ENCODE peak calls at places on chromosomes 12 and 14, in six cellular contexts. V, L, M, B, E and N are unnamed samples.

GRCh38 chr12:47808574-47809380 is 10.9 kb downstream of the HDAC7 start:
- DNase-seq in V (no peak), L (peak), M (no peak), B (peak), E (no peak), N (peak)

GRCh38 chr12:13223176-13223806 is 26.8 kb downstream of the EMP1 start:
- DNase-seq in V (peak), L (no peak), M (no peak), B (no peak), E (peak), N (no peak)

GRCh38 chr12:1797011-1797901 is 23.1 kb upstream of the LRTM2 start:
- DNase-seq in V (no peak), L (no peak), M (no peak), B (no peak), E (no peak), N (peak)

GRCh38 chr14:64763801-64764511 is 59.7 kb downstream of the PLEKHG3 start:
- DNase-seq in V (peak), L (no peak), M (no peak), B (peak), E (no peak), N (peak)

GRCh38 chr12:24066865-24067264 is 117.4 kb upstream of the SOX5 start:
- DNase-seq in V (no peak), L (no peak), M (no peak), B (peak), E (no peak), N (no peak)

GRCh38 chr14:70700955-70701354 is 59.2 kb downstream of the TTC9 start:
- DNase-seq in V (no peak), L (no peak), M (no peak), B (no peak), E (no peak), N (no peak)

GRCh38 chr12:101783150-101783549 is 43.9 kb upstream of the SYCP3 start:
- DNase-seq in V (no peak), L (no peak), M (no peak), B (no peak), E (no peak), N (peak)

GRCh38 chr14:45705954-45706353 is 453.0 kb upstream of the MIS18BP1 start:
- DNase-seq in V (no peak), L (no peak), M (no peak), B (no peak), E (no peak), N (no peak)

GRCh38 chr12:47014474-47014873 is 64.9 kb upstream of the PCED1B start:
- DNase-seq in V (peak), L (no peak), M (no peak), B (peak), E (no peak), N (no peak)

GRCh38 chr12:104701756-104702155 is 245.0 kb downstream of the CHST11 start:
- DNase-seq in V (no peak), L (no peak), M (no peak), B (no peak), E (no peak), N (no peak)

GRCh38 chr12:109752117-109753053 is 38.8 kb downstream of the FAM222A start:
- DNase-seq in V (no peak), L (no peak), M (no peak), B (no peak), E (peak), N (no peak)

GRCh38 chr14:104694475-104694950 is 5.1 kb downstream of the INF2 start:
- DNase-seq in V (no peak), L (no peak), M (no peak), B (no peak), E (no peak), N (no peak)

GRCh38 chr14:59507063-59507751 is 22.9 kb downstream of the JKAMP start:
- DNase-seq in V (peak), L (peak), M (no peak), B (peak), E (peak), N (peak)

GRCh38 chr14:73976150-73976549 is 26.0 kb downstream of the COQ6 start:
- DNase-seq in V (no peak), L (no peak), M (no peak), B (no peak), E (no peak), N (no peak)

GRCh38 chr12:53476769-53477209 is 22.5 kb downstream of the MAP3K12 start:
- DNase-seq in V (no peak), L (no peak), M (no peak), B (peak), E (no peak), N (peak)

GRCh38 chr12:52906049-52906645 is 1.3 kb upstream of the KRT8 start:
- DNase-seq in V (no peak), L (no peak), M (no peak), B (no peak), E (no peak), N (no peak)

GRCh38 chr12:6929806-6930452 is 2.2 kb downstream of the ATN1 start:
- DNase-seq in V (no peak), L (peak), M (no peak), B (no peak), E (no peak), N (no peak)

GRCh38 chr14:31228533-31228932 is 20.9 kb upstream of the HECTD1 start:
- DNase-seq in V (no peak), L (no peak), M (no peak), B (no peak), E (no peak), N (peak)

GRCh38 chr12:123163227-123163626 is 12.3 kb upstream of the PITPNM2 start:
- DNase-seq in V (no peak), L (no peak), M (no peak), B (no peak), E (no peak), N (no peak)

GRCh38 chr14:92880851-92881250 is 42.1 kb upstream of the CHGA start:
- DNase-seq in V (peak), L (peak), M (no peak), B (peak), E (peak), N (peak)

GRCh38 chr12:51521554-51522276 is 69.3 kb upstream of the SCN8A start:
- DNase-seq in V (no peak), L (no peak), M (no peak), B (peak), E (no peak), N (peak)

GRCh38 chr12:12684375-12685106 is 11.4 kb downstream of the GPR19 start:
- DNase-seq in V (peak), L (peak), M (no peak), B (peak), E (peak), N (peak)

GRCh38 chr14:95547626-95548327 is 12.9 kb downstream of the GLRX5 start:
- DNase-seq in V (no peak), L (no peak), M (no peak), B (peak), E (peak), N (no peak)

GRCh38 chr12:2523317-2523716 is 271.5 kb upstream of the FKBP4 start:
- DNase-seq in V (no peak), L (no peak), M (no peak), B (no peak), E (no peak), N (no peak)

GRCh38 chr12:75724913-75725312 is 213.5 kb upstream of the KRR1 start:
- DNase-seq in V (peak), L (peak), M (no peak), B (peak), E (peak), N (no peak)

GRCh38 chr14:58100735-58101368 is 51.2 kb downstream of the ARMH4 start:
- DNase-seq in V (no peak), L (no peak), M (no peak), B (no peak), E (no peak), N (no peak)

GRCh38 chr12:26466709-26467108 is 271.3 kb downstream of the SSPN start:
- DNase-seq in V (no peak), L (no peak), M (no peak), B (no peak), E (no peak), N (no peak)

GRCh38 chr12:39375206-39375808 is 67.6 kb downstream of the KIF21A start:
- DNase-seq in V (no peak), L (peak), M (no peak), B (no peak), E (peak), N (peak)

GRCh38 chr14:99255621-99256482 is 16.1 kb downstream of the BCL11B start:
- DNase-seq in V (no peak), L (no peak), M (no peak), B (no peak), E (no peak), N (no peak)

GRCh38 chr12:54991992-54992377 is 7.4 kb upstream of the TESPA1 start:
- DNase-seq in V (no peak), L (no peak), M (no peak), B (no peak), E (no peak), N (no peak)

GRCh38 chr12:54987611-54988231 is 3.2 kb upstream of the TESPA1 start:
- DNase-seq in V (no peak), L (peak), M (no peak), B (no peak), E (no peak), N (no peak)

GRCh38 chr12:54989829-54990228 is 5.3 kb upstream of the TESPA1 start:
- DNase-seq in V (no peak), L (no peak), M (no peak), B (no peak), E (no peak), N (no peak)

GRCh38 chr12:54991161-54991991 is 6.8 kb upstream of the TESPA1 start:
- DNase-seq in V (no peak), L (no peak), M (peak), B (no peak), E (no peak), N (no peak)

GRCh38 chr12:54988402-54989054 is 4.0 kb upstream of the TESPA1 start:
- DNase-seq in V (no peak), L (peak), M (no peak), B (peak), E (no peak), N (no peak)
- TF ChIP-seq MAX in V (no peak), L (no peak), M (no peak), B (no peak), E (no peak), N (no peak)

GRCh38 chr14:77281852-77282251 is 10.8 kb upstream of the NGB start:
- DNase-seq in V (no peak), L (no peak), M (no peak), B (no peak), E (no peak), N (no peak)
- TF ChIP-seq MYC in V (no peak), L (no peak), M (no peak), B (no peak), E (no peak), N (no peak)

DNA sequence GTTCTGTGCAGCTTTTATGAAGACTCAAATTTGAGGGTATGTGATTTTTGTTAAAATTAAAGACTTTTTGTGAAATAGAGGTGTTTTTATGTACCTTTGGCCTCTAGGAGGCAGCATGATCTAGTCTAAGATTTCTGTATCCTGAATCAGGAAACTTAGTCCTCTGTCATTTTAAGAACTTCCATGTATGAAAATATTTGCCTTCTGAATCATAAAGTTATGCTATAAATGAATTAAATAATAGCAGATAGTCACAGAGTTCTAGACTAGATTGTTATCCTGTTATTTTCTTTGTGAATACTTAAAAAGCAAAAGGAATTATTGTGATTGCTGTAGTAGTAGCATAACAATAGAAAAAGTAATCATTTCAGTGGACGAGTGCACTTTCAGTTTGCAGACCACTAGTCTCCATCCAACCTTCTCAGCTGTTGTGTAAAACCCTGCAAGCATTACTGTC is 56.3 kb downstream of the FGD4 start:
- DNase-seq in V (peak), L (peak), M (no peak), B (peak), E (peak), N (peak)
- H3K4me3 ChIP-seq in V (peak), L (no peak), M (no peak), B (peak), E (no peak), N (peak)

GRCh38 chr14:81281317-81281716 is 60.6 kb upstream of the GTF2A1 start:
- DNase-seq in V (no peak), L (no peak), M (no peak), B (no peak), E (no peak), N (no peak)
- TF ChIP-seq MAX in V (no peak), L (no peak), M (no peak), B (no peak), E (no peak), N (no peak)

DNA sequence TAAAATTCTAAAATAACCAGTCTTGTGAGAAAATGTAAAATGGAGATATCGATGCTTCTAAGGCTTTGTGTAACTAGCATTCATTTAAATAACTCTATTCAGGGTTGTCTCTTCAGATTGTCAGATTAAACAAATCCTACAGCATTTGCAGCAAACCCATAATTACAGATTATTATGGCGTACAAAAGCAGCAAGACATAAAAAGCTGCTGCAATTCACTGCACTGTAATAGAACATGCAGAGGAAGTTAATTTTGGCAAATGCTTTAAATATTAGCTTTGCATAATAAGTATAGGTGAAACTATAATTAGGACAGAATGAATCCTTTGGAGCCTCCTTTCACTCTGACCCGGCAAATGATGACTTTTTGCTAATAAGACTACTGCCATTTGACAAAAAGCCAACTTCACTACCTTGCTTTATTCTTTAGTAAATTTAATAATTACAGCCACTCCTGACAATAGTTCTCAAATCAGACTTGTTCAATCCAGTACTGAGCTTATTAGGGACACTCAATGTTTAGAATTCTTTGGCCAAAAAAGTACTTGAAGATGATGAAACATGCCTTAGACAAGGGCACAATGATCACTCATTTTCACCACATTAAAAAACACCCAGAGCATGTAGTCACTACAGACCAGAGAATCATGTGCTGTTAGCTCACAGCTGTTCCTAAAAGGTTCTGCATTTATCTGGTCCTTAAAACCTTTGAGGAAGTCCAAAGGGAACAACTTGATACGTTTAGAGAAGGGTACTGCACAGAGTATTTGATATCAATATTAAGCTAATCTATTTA is 98.5 kb downstream of the INSM2 start:
- DNase-seq in V (no peak), L (no peak), M (no peak), B (no peak), E (no peak), N (peak)
- TF ChIP-seq MYC in V (no peak), L (no peak), M (no peak), B (no peak), E (no peak), N (no peak)

GRCh38 chr14:52328286-52328685 is 14.2 kb downstream of the PTGER2 start:
- DNase-seq in V (no peak), L (no peak), M (no peak), B (no peak), E (no peak), N (no peak)
- H3K4me3 ChIP-seq in V (no peak), L (no peak), M (no peak), B (no peak), E (no peak), N (no peak)

DNA sequence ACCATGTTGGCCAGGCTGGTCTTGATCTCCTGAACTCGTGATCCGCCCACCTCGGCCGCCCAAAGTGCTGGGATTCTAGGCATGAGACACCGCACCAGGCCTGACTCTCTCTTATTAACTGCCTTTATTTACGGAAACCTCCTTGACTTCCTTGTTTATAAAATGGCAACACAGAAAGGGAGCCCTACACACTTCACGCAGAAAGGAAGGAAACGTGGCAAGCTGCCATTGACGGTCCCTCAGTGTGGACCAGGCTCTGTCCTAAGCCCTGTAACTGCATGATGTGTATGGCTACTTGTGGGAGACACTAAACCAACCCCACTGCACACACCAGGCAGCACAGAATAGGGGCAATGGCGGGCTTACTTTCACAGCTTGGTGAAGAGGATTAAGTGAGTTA is 11.7 kb downstream of the CINP start:
- DNase-seq in V (no peak), L (no peak), M (no peak), B (peak), E (no peak), N (no peak)
- TF ChIP-seq MAX in V (no peak), L (no peak), M (no peak), B (no peak), E (no peak), N (no peak)

DNA sequence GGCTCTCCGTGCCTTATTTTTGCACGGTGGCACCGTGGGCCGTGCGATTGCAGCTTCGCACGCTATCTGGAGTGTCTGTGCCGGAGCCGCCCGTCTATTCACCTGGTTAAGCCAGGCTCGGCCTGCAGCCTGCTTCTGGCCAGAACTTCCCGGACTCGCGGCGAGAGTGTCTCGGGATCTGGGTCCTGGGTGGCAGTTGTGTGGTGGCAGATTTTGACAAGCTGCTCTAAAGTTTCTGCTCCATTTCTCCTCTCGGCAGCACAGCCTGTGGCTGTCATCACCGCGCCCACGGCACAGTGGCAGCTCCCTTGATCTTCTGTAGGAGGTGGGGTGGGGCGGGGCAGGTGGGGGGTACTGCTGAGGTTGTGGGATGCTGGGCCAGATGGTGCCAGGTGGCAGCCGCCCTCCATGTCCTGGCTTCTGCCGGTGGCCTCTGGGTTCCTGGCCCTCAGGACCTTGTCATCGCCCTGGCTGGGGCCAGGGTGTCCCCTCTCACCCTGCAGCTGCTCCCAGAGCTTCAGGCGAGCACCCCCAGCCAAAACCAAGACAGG is 2.9 kb downstream of the MMP17 start:
- DNase-seq in V (peak), L (no peak), M (no peak), B (no peak), E (no peak), N (peak)
- TF ChIP-seq MYC in V (no peak), L (no peak), M (no peak), B (no peak), E (no peak), N (no peak)

DNA sequence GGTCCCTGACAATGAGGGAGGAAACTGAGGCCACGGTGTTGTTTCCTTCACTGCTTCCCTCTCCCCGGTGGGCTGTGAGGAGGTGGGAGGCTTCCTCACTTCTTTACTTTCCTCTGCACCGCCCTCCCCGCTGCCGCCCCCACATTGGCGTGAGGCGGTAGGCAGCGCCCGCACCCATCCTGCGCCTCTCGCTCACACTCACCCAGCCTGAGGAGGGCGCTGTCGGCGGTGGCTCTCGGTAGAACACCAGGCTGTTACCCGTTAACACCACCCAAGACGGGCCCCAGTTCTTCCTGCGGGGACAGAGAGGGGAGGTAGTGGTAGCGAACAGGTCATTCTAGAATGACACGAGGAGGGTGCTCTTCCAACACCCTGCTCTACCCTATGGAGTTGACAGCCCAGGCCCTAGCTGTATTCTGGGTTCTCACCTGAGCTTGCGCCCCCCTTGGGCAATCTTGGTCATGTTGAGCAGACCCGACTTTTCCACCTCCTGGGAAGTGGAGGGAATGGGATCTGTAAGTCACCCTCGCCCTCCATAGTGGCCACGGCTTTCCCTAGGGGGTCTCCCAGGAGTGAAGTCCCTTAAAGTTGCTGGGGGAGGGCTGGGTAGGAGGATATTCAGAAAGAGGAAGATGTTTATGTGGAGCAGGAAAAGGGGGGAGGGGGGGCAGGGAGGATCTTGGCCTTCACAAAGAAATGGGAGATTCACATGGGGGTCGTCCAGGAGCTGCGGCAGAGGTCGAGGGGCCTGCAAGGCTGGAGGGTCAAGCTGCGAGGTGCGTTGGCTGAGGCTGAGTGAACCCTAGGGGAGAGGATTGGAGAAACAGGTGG is 3.3 kb downstream of the ARHGAP9 start:
- DNase-seq in V (no peak), L (no peak), M (no peak), B (no peak), E (no peak), N (peak)
- H3K4me3 ChIP-seq in V (no peak), L (no peak), M (peak), B (no peak), E (no peak), N (peak)